ENCODE peak calls at places on chromosome 12, in eight cellular contexts. T, F, P, M, A, I, O and Q are unnamed samples.

GRCh38 chr12:48883305-48884171 is 17.9 kb upstream of the RND1 start:
- DNase-seq in F (no peak), M (no peak), O (no peak), P (no peak), A (no peak), I (no peak), T (peak), Q (no peak)

GRCh38 chr12:94165670-94166069 is 17.3 kb downstream of the PLXNC1 start:
- DNase-seq in M (no peak), P (no peak), I (no peak), O (no peak), T (no peak), F (no peak), A (no peak), Q (no peak)

GRCh38 chr12:107558141-107558815 is 127.3 kb upstream of the PWP1 start:
- DNase-seq in I (no peak), M (peak), F (no peak), T (no peak), P (no peak), O (peak), A (no peak), Q (no peak)

GRCh38 chr12:67280572-67280971 is 11.4 kb downstream of the CAND1 start:
- DNase-seq in P (no peak), O (no peak), I (no peak), F (no peak), A (peak), M (no peak), T (no peak), Q (no peak)

GRCh38 chr12:29316772-29317171 is 64.2 kb downstream of the ERGIC2 start:
- DNase-seq in M (no peak), F (no peak), P (no peak), A (no peak), I (no peak), T (no peak), O (no peak), Q (peak)

GRCh38 chr12:117501470-117501869 is 140.0 kb upstream of the NOS1 start:
- DNase-seq in P (no peak), O (no peak), T (no peak), M (no peak), I (no peak), A (no peak), F (no peak), Q (no peak)

GRCh38 chr12:13223176-13223806 is 26.8 kb downstream of the EMP1 start:
- DNase-seq in M (peak), P (no peak), I (peak), O (no peak), A (no peak), F (no peak), T (peak), Q (no peak)

GRCh38 chr12:93740721-93741120 is 63.5 kb downstream of the CRADD start:
- DNase-seq in M (no peak), P (no peak), O (no peak), I (no peak), T (no peak), A (no peak), F (peak), Q (no peak)

GRCh38 chr12:22480016-22480415 is 64.3 kb downstream of the C2CD5 start:
- DNase-seq in I (no peak), F (no peak), M (no peak), O (no peak), T (no peak), A (no peak), P (no peak), Q (no peak)

GRCh38 chr12:31325524-31325875 is 450 bp downstream of the SINHCAF start:
- DNase-seq in P (no peak), A (peak), O (no peak), I (no peak), F (no peak), T (no peak), M (no peak), Q (no peak)